ENCODE peak calls at places on chromosomes 3 and 15, in eight cellular contexts. K is astrocyte, O is HFF-Myc, Z is endothelial cell of umbilical vein, Y is fibroblast of pulmonary artery, V is RWPE1, T is dorsolateral prefrontal cortex, E is AG04449. N is an unnamed sample.
A peak's percentile ranks its signal among the peaks of the same experiment; 100 is the strongest.

GRCh38 chr3:14403636-14404395 is 1.4 kb downstream of the SLC6A6 start:
- DNase-seq in K (no peak), O (no peak), Y (no peak), T (no peak), E (no peak), V (no peak), Z (peak; percentile 14), N (peak; percentile 69)

GRCh38 chr15:68678746-68679145 is 100.0 kb downstream of the CORO2B start:
- DNase-seq in V (no peak), T (no peak), Z (no peak), E (no peak), Y (no peak), K (no peak), O (no peak), N (no peak)

GRCh38 chr15:101264011-101264410 is 12.2 kb upstream of the CHSY1 start:
- DNase-seq in V (no peak), K (peak; percentile 37), E (no peak), O (no peak), Z (peak; percentile 33), Y (peak; percentile 49), T (no peak), N (no peak)

GRCh38 chr3:93843981-93844380 is 129.7 kb downstream of the PROS1 start:
- DNase-seq in V (peak; percentile 13), E (peak; percentile 50), Z (peak; percentile 25), T (no peak), O (no peak), K (peak; percentile 91), Y (peak; percentile 93), N (no peak)

GRCh38 chr15:63030101-63030528 is 12.4 kb upstream of the TPM1 start:
- DNase-seq in V (no peak), Y (no peak), E (no peak), T (no peak), K (peak; percentile 48), O (no peak), Z (no peak), N (peak; percentile 65)

GRCh38 chr15:39313881-39314280 is 267.0 kb upstream of the THBS1 start:
- DNase-seq in V (no peak), T (no peak), E (no peak), Y (no peak), Z (no peak), O (no peak), K (no peak), N (no peak)

GRCh38 chr3:79820089-79820488 is 52.3 kb upstream of the ROBO1 start:
- DNase-seq in E (no peak), V (no peak), O (no peak), Y (no peak), K (no peak), T (no peak), Z (no peak), N (no peak)

GRCh38 chr3:49277357-49277723 is 308 bp upstream of the C3orf62 start:
- DNase-seq in K (peak; percentile 14), Y (peak; percentile 45), Z (no peak), V (no peak), E (no peak), O (no peak), T (no peak), N (no peak)

GRCh38 chr15:47756872-47757271 is 39.6 kb downstream of the SEMA6D start:
- DNase-seq in O (peak; percentile 27), K (peak; percentile 84), Z (peak; percentile 70), Y (peak; percentile 74), V (peak; percentile 92), E (peak; percentile 64), T (no peak), N (no peak)

GRCh38 chr15:82539690-82540054 is 585 bp downstream of the RPS17 start:
- DNase-seq in K (no peak), Y (peak; percentile 13), O (no peak), Z (no peak), E (no peak), T (no peak), V (no peak), N (no peak)

GRCh38 chr15:59306520-59307163 is 66.0 kb downstream of the MYO1E start:
- DNase-seq in T (no peak), V (peak; percentile 30), O (no peak), Y (peak; percentile 80), E (no peak), Z (no peak), K (peak; percentile 72), N (no peak)

GRCh38 chr3:58104155-58104554 is 95.9 kb downstream of the FLNB start:
- DNase-seq in Z (no peak), O (no peak), V (no peak), E (no peak), T (no peak), K (no peak), Y (no peak), N (no peak)

GRCh38 chr3:52057806-52058099 is 1.4 kb upstream of the DUSP7 start:
- DNase-seq in K (no peak), Y (no peak), E (no peak), T (no peak), Z (no peak), V (no peak), O (no peak), N (no peak)

GRCh38 chr3:52056521-52056967 is at the start of gene DUSP7:
- DNase-seq in O (no peak), Y (peak; percentile 59), K (peak; percentile 39), Z (no peak), E (no peak), V (peak; percentile 38), T (peak; percentile 78), N (no peak)

GRCh38 chr3:52058111-52058510 is 1.7 kb upstream of the DUSP7 start:
- DNase-seq in T (no peak), V (no peak), Y (no peak), O (no peak), Z (no peak), E (no peak), K (no peak), N (no peak)

GRCh38 chr3:52055537-52056351 is 627 bp downstream of the DUSP7 start:
- DNase-seq in V (no peak), E (no peak), Y (peak; percentile 62), O (no peak), K (peak; percentile 34), Z (peak; percentile 58), T (no peak), N (no peak)

GRCh38 chr3:52056968-52057805 is 816 bp upstream of the DUSP7 start:
- DNase-seq in Z (peak; percentile 99), Y (peak; percentile 99), K (peak; percentile 94), E (peak; percentile 86), O (peak; percentile 93), T (peak; percentile 100), V (peak; percentile 96), N (peak; percentile 99)
- TF ChIP-seq CTCF in Z (no peak), Y (no peak), K (no peak), E (no peak), O (no peak), T (no peak), V (no peak), N (no peak)

GRCh38 chr3:129305592-129306091 is 27.0 kb downstream of the HMCES start:
- DNase-seq in T (no peak), Y (peak; percentile 93), K (peak; percentile 89), O (peak; percentile 88), V (peak; percentile 97), Z (peak; percentile 83), E (no peak), N (peak; percentile 59)
- TF ChIP-seq CTCF in T (no peak), Y (no peak), K (no peak), O (no peak), V (no peak), Z (no peak), E (no peak), N (no peak)

DNA sequence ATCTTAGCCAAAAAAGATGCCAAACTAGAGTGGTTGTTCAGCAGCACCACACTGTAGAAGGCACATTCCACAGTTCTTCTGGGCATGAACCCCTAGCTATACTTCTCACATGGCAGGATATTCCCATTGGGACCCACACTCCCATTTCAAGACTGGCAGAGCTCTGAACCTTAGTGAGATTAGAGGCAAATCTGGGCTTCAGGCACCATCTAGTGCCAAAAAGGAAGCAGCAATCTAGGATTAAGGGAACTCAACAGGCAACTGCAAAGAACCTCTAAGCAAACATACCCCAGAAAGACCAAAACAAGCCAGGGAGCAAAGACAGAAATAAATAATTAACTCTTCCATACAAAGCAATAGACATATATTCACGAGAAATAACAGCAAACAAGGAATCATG is 66.2 kb downstream of the TAFA4 start:
- DNase-seq in Z (no peak), Y (no peak), V (no peak), O (no peak), T (no peak), K (no peak), E (no peak), N (no peak)
- TF ChIP-seq CTCF in Z (no peak), Y (no peak), V (no peak), O (no peak), T (no peak), K (no peak), E (no peak), N (no peak)

GRCh38 chr3:149886957-149887356 is 73.9 kb downstream of the RNF13 start:
- DNase-seq in T (no peak), O (no peak), Z (no peak), K (no peak), Y (no peak), E (no peak), V (no peak), N (no peak)
- TF ChIP-seq CTCF in T (no peak), O (no peak), Z (no peak), K (no peak), Y (no peak), E (no peak), V (no peak), N (no peak)

GRCh38 chr3:104598848-104599501 is 767.7 kb upstream of the ALCAM start:
- DNase-seq in T (no peak), O (no peak), Z (no peak), V (no peak), K (no peak), Y (no peak), E (no peak), N (no peak)

GRCh38 chr3:104606812-104607211 is 759.9 kb upstream of the ALCAM start:
- DNase-seq in Y (no peak), E (no peak), V (no peak), T (no peak), Z (no peak), K (no peak), O (no peak), N (no peak)

GRCh38 chr3:104604326-104605010 is 762.2 kb upstream of the ALCAM start:
- DNase-seq in K (peak; percentile 17), T (no peak), E (no peak), V (peak; percentile 16), O (peak; percentile 3), Y (peak; percentile 63), Z (peak; percentile 73), N (no peak)
- TF ChIP-seq CTCF in K (peak; percentile 50), T (no peak), E (peak; percentile 41), V (no peak), O (peak; percentile 16), Y (peak; percentile 61), Z (peak; percentile 35), N (peak; percentile 12)

GRCh38 chr3:55487376-55488241 is 503 bp upstream of the WNT5A start:
- DNase-seq in E (no peak), K (peak; percentile 75), Z (peak; percentile 54), V (peak; percentile 16), Y (peak; percentile 70), O (no peak), T (no peak), N (no peak)
- TF ChIP-seq CTCF in E (no peak), K (no peak), Z (no peak), V (peak; percentile 10), Y (no peak), O (no peak), T (no peak), N (no peak)

GRCh38 chr15:51971353-51972133 is at the start of gene LEO1:
- DNase-seq in O (peak; percentile 94), E (peak; percentile 93), Y (peak; percentile 99), Z (peak; percentile 97), V (peak; percentile 95), T (peak; percentile 88), K (peak; percentile 99), N (peak; percentile 91)
- TF ChIP-seq CTCF in O (peak; percentile 28), E (peak; percentile 55), Y (peak; percentile 47), Z (peak; percentile 42), V (no peak), T (peak; percentile 70), K (no peak), N (peak; percentile 28)

N was measured in CD14-positive monocyte.